ENCODE peak calls at places on chromosomes 7 and 10, in six cellular contexts. E, P, N, Z, I and J are unnamed samples.

GRCh38 chr7:84452618-84453017 is 258.0 kb upstream of the SEMA3A start:
- DNase-seq in E (no peak), N (no peak), Z (no peak), P (no peak), I (no peak), J (no peak)

GRCh38 chr10:101044117-101044516 is 13.1 kb downstream of the SFXN3 start:
- DNase-seq in P (no peak), Z (no peak), I (no peak), N (no peak), E (no peak), J (no peak)

GRCh38 chr10:69839696-69840345 is 38.1 kb downstream of the COL13A1 start:
- DNase-seq in N (no peak), E (no peak), Z (no peak), I (peak; percentile 61), P (no peak), J (no peak)

GRCh38 chr10:18713077-18713476 is 53.8 kb downstream of the ARL5B start:
- DNase-seq in P (peak; percentile 87), Z (no peak), I (no peak), N (peak; percentile 37), E (no peak), J (no peak)

GRCh38 chr7:148684289-148684688 is 14.4 kb upstream of the CUL1 start:
- DNase-seq in I (no peak), Z (no peak), P (no peak), N (no peak), E (no peak), J (no peak)

GRCh38 chr10:66940950-66941349 is 15.1 kb downstream of the LRRTM3 start:
- DNase-seq in E (no peak), I (no peak), Z (no peak), N (no peak), P (no peak), J (no peak)

GRCh38 chr10:6635784-6636183 is 55.7 kb upstream of the PRKCQ start:
- DNase-seq in E (no peak), Z (no peak), I (no peak), N (no peak), P (no peak), J (no peak)

GRCh38 chr7:157402911-157403534 is 66.2 kb downstream of the DNAJB6 start:
- DNase-seq in Z (no peak), P (no peak), N (no peak), E (no peak), I (no peak), J (no peak)

GRCh38 chr10:59904431-59905065 is 1.8 kb downstream of the CCDC6 start:
- DNase-seq in I (no peak), Z (no peak), N (no peak), P (no peak), E (no peak), J (no peak)

GRCh38 chr7:1599571-1600395 is 30.0 kb upstream of the PSMG3 start:
- DNase-seq in P (no peak), I (no peak), Z (no peak), E (no peak), N (no peak), J (no peak)

GRCh38 chr7:45070254-45070642 is 18.5 kb downstream of the NACAD start:
- DNase-seq in Z (no peak), E (no peak), N (no peak), I (no peak), P (no peak), J (no peak)

GRCh38 chr7:54542920-54543539 is 855 bp downstream of the VSTM2A start:
- DNase-seq in P (no peak), I (peak; percentile 6), N (no peak), Z (no peak), E (peak; percentile 33), J (no peak)

GRCh38 chr7:2030475-2031456 is 202.0 kb downstream of the MAD1L1 start:
- DNase-seq in I (no peak), P (no peak), E (no peak), N (peak; percentile 4), Z (no peak), J (no peak)

GRCh38 chr10:63396123-63396719 is 69.6 kb downstream of the JMJD1C start:
- DNase-seq in I (no peak), E (no peak), Z (no peak), N (no peak), P (no peak), J (no peak)

GRCh38 chr10:119209050-119209735 is 1.8 kb downstream of the GRK5 start:
- DNase-seq in Z (peak; percentile 43), E (peak; percentile 45), N (peak; percentile 67), I (peak; percentile 38), P (no peak), J (peak; percentile 25)

GRCh38 chr10:122727426-122727825 is 27.8 kb upstream of the C10orf120 start:
- DNase-seq in Z (no peak), I (no peak), N (no peak), P (no peak), E (no peak), J (no peak)

GRCh38 chr10:70272925-70273316 is 10.9 kb downstream of the NPFFR1 start:
- DNase-seq in Z (no peak), E (peak; percentile 77), P (no peak), N (no peak), I (peak; percentile 25), J (peak; percentile 64)

GRCh38 chr10:26090762-26091161 is 125.8 kb upstream of the GAD2 start:
- DNase-seq in P (no peak), I (no peak), N (no peak), E (no peak), Z (no peak), J (no peak)

GRCh38 chr10:100881552-100882250 is 31.1 kb upstream of the SLF2 start:
- DNase-seq in N (peak; percentile 37), Z (no peak), P (no peak), I (no peak), E (no peak), J (no peak)

GRCh38 chr7:157881062-157881771 is 544.4 kb downstream of the DNAJB6 start:
- DNase-seq in Z (no peak), I (no peak), N (no peak), E (no peak), P (no peak), J (no peak)

GRCh38 chr7:42221304-42221703 is 15.7 kb downstream of the GLI3 start:
- DNase-seq in E (no peak), I (no peak), Z (no peak), N (no peak), P (no peak), J (no peak)

GRCh38 chr10:120684211-120684610 is 167.0 kb upstream of the WDR11 start:
- DNase-seq in I (no peak), Z (no peak), N (no peak), E (no peak), P (no peak), J (no peak)

GRCh38 chr7:118245267-118246040 is 20.9 kb downstream of the ANKRD7 start:
- DNase-seq in Z (no peak), N (no peak), E (peak; percentile 11), P (no peak), I (no peak), J (peak; percentile 5)

GRCh38 chr10:86900955-86901354 is 56.5 kb downstream of the MMRN2 start:
- DNase-seq in I (no peak), E (no peak), Z (no peak), P (peak; percentile 36), N (peak; percentile 95), J (no peak)

GRCh38 chr10:62394556-62395018 is 20.4 kb downstream of the ZNF365 start:
- DNase-seq in Z (no peak), E (no peak), I (no peak), N (no peak), P (no peak), J (no peak)

GRCh38 chr10:68332259-68333057 is at the start of gene PBLD:
- DNase-seq in P (peak; percentile 61), I (peak; percentile 74), N (peak; percentile 85), E (peak; percentile 45), Z (peak; percentile 38), J (peak; percentile 80)

GRCh38 chr7:64882341-64883112 is 20.5 kb upstream of the ZNF273 start:
- DNase-seq in P (no peak), Z (no peak), N (peak; percentile 77), E (peak; percentile 41), I (no peak), J (no peak)

GRCh38 chr10:95569368-95569767 is 8.2 kb upstream of the SORBS1 start:
- DNase-seq in P (peak; percentile 6), E (no peak), Z (no peak), N (no peak), I (no peak), J (no peak)

GRCh38 chr10:18238875-18239485 is 98.8 kb downstream of the CACNB2 start:
- DNase-seq in N (no peak), I (peak; percentile 46), P (no peak), Z (no peak), E (peak; percentile 48), J (no peak)

GRCh38 chr10:70258216-70258615 is 25.0 kb upstream of the PPA1 start:
- DNase-seq in N (no peak), I (no peak), E (no peak), P (no peak), Z (no peak), J (no peak)